ENCODE peak calls at places on chromosome 1, in eight cellular contexts. H is lower lobe of right lung, C is neural crest cell, B is endothelial cell of umbilical vein, D is fibroblast of pulmonary artery, K is upper lobe of right lung, E is epithelial cell of esophagus, Z is heart right ventricle. T is an unnamed sample.

GRCh38 chr1:7703321-7704213 is 67.5 kb upstream of the VAMP3 start:
- DNase-seq in H (no peak), C (no peak), B (no peak), D (no peak), K (peak; percentile 74), E (no peak), Z (peak; percentile 28), T (no peak)

GRCh38 chr1:228393268-228393699 is 13.4 kb downstream of the TRIM11 start:
- DNase-seq in H (peak; percentile 59), C (no peak), B (peak; percentile 75), D (peak; percentile 91), K (peak; percentile 76), E (peak; percentile 63), Z (peak; percentile 60), T (peak; percentile 87)

GRCh38 chr1:174719194-174719593 is 271.4 kb downstream of the GPR52 start:
- DNase-seq in H (no peak), C (no peak), B (no peak), D (no peak), K (no peak), E (no peak), Z (no peak), T (no peak)

GRCh38 chr1:111515291-111516007 is 12.0 kb upstream of the ADORA3 start:
- DNase-seq in H (peak; percentile 79), C (no peak), B (peak; percentile 65), D (peak; percentile 58), K (peak; percentile 79), E (peak; percentile 47), Z (peak; percentile 79), T (peak; percentile 65)

GRCh38 chr1:81562934-81563333 is 237.8 kb upstream of the ADGRL2 start:
- DNase-seq in H (no peak), C (no peak), B (no peak), D (no peak), K (no peak), E (no peak), Z (no peak), T (no peak)

GRCh38 chr1:13730751-13731482 is 30.9 kb downstream of the PRDM2 start:
- DNase-seq in H (peak; percentile 63), C (no peak), B (peak; percentile 20), D (no peak), K (peak; percentile 66), E (peak; percentile 28), Z (no peak), T (no peak)

GRCh38 chr1:53476579-53476978 is 17.4 kb downstream of the DMRTB1 start:
- DNase-seq in H (no peak), C (no peak), B (no peak), D (no peak), K (peak; percentile 42), E (no peak), Z (no peak), T (no peak)

GRCh38 chr1:247270003-247270402 is 14.1 kb downstream of the VN1R5 start:
- DNase-seq in H (no peak), C (no peak), B (no peak), D (no peak), K (no peak), E (no peak), Z (no peak), T (no peak)

GRCh38 chr1:13549521-13549920 is 34.1 kb upstream of the PDPN start:
- DNase-seq in H (no peak), C (no peak), B (no peak), D (no peak), K (no peak), E (no peak), Z (no peak), T (no peak)

GRCh38 chr1:44609412-44609767 is 64.9 kb downstream of the TMEM53 start:
- DNase-seq in H (no peak), C (peak; percentile 57), B (peak; percentile 18), D (peak; percentile 46), K (no peak), E (peak; percentile 53), Z (peak; percentile 52), T (peak; percentile 58)
- TF ChIP-seq CTCF in H (peak; percentile 41), C (peak; percentile 57), B (peak; percentile 55), D (peak; percentile 58), K (peak; percentile 39), E (peak; percentile 32), Z (peak; percentile 59), T (peak; percentile 74)

GRCh38 chr1:151515265-151515664 is 4.1 kb downstream of the CGN start:
- DNase-seq in H (no peak), C (no peak), B (no peak), D (no peak), K (no peak), E (no peak), Z (no peak), T (no peak)

GRCh38 chr1:151513626-151514101 is 2.5 kb downstream of the CGN start:
- DNase-seq in H (peak; percentile 73), C (no peak), B (no peak), D (no peak), K (peak; percentile 87), E (peak; percentile 86), Z (no peak), T (no peak)

GRCh38 chr1:151514366-151514765 is 3.2 kb downstream of the CGN start:
- DNase-seq in H (no peak), C (no peak), B (no peak), D (no peak), K (no peak), E (peak; percentile 36), Z (no peak), T (no peak)

GRCh38 chr1:151518431-151518830 is 7.2 kb downstream of the CGN start:
- DNase-seq in H (no peak), C (no peak), B (no peak), D (no peak), K (no peak), E (no peak), Z (no peak), T (no peak)

GRCh38 chr1:151516031-151516511 is 4.9 kb downstream of the CGN start:
- DNase-seq in H (no peak), C (no peak), B (no peak), D (no peak), K (no peak), E (peak; percentile 54), Z (no peak), T (no peak)
- TF ChIP-seq CTCF in H (no peak), C (no peak), B (no peak), D (no peak), K (no peak), E (no peak), Z (no peak), T (no peak)

DNA sequence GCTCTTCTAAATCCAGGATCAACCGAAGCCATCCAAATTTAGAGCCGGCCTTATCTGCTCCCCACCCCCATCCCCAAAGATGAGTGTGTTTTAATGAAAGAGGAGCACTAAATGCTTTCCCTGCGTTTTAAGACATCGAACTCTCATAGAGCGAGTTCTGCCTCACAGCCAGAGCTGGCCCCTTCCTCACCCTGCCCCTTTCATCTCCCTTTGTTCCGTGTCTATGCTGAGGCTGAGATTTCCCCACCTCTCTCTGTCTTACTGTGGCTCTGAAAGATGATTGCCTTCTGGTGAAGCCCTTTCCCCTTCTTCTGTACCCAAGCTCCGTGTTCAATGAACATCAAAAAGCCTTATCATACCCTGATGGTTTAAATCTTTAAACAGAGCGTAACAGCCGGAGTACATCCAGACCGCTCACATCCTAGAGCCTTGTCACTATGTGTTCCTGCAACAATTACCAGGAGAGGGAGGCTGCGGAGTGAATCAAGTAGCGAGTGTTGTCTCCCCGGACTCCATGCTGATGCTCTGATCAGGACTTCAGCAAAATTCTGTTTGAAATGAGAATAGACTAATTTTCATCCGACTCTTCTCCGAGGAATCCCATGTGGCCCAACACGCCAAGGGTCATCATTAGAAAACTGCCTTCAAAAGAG is 110.2 kb downstream of the ZNF326 start:
- DNase-seq in H (no peak), C (no peak), B (no peak), D (no peak), K (no peak), E (no peak), Z (no peak), T (no peak)
- TF ChIP-seq CTCF in H (no peak), C (no peak), B (no peak), D (no peak), K (no peak), E (no peak), Z (no peak), T (no peak)

GRCh38 chr1:213135572-213135971 is 84.5 kb downstream of the RPS6KC1 start:
- DNase-seq in H (no peak), C (no peak), B (peak; percentile 64), D (peak; percentile 44), K (no peak), E (peak; percentile 32), Z (no peak), T (peak; percentile 25)

GRCh38 chr1:213127074-213127473 is 76.0 kb downstream of the RPS6KC1 start:
- DNase-seq in H (no peak), C (no peak), B (no peak), D (no peak), K (no peak), E (peak; percentile 67), Z (no peak), T (no peak)

GRCh38 chr1:213136190-213136917 is 85.3 kb downstream of the RPS6KC1 start:
- DNase-seq in H (no peak), C (no peak), B (no peak), D (no peak), K (no peak), E (no peak), Z (no peak), T (peak; percentile 37)

DNA sequence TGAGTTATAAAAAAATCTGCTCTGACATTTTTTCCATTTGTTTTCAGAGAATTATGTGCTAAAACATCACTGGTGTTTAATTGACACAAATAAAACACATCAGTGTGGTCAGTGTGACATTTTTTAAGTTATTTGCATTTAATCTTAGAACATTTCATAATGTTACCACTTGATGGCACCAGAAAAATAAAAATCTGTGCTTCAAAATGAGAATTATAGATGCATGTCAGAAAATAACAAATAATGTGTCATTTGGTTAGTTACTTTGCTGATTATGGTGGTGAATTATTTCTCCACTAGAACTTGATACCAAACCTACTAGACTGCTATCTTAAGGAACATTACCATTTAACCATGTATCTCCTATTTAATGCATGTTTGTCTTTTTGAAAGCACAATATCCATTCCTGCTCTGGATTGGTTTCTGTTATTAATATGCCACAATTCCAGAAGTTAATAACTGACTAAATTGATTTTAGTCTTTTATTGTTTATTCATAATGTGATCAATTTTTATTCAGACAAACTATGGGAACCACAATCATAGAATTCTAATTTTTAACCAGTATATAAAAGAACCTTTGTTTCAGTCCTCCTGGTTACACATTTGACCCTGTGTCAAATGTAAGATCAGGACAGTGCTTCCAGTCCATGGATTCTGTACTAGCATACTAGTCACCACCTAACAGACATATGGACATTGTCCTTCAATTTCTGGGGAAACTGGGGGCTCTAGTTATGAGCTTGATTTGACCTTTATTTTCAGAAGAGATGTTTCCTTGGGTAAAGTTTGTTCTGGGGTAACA is 81.0 kb downstream of the RPS6KC1 start:
- DNase-seq in H (no peak), C (no peak), B (peak; percentile 26), D (no peak), K (no peak), E (no peak), Z (no peak), T (no peak)
- TF ChIP-seq CTCF in H (no peak), C (no peak), B (no peak), D (no peak), K (no peak), E (no peak), Z (no peak), T (peak; percentile 18)